ENCODE peak calls at places on chromosomes 4 and X, in seven cellular contexts. H is lower lobe of right lung, S is Peyer's patch, Q is GM23248, F is AG04450, P is adrenal gland, D is foreskin keratinocyte. W is an unnamed sample.
A peak's percentile ranks its signal among the peaks of the same experiment; 100 is the strongest.

GRCh38 chrX:10485331-10485730 is 135.1 kb downstream of the MID1 start:
- DNase-seq in H (no peak), S (no peak), Q (peak; percentile 38), F (no peak), P (no peak), D (no peak), W (no peak)

GRCh38 chr4:38609614-38610013 is 54.4 kb upstream of the KLF3 start:
- DNase-seq in H (no peak), S (no peak), Q (no peak), F (no peak), P (no peak), D (no peak), W (no peak)

GRCh38 chr4:57265831-57266582 is 155.8 kb upstream of the IGFBP7 start:
- DNase-seq in H (peak; percentile 45), S (no peak), Q (peak; percentile 20), F (no peak), P (no peak), D (no peak), W (no peak)

GRCh38 chr4:157977086-157977485 is 195.7 kb downstream of the GASK1B start:
- DNase-seq in H (no peak), S (no peak), Q (peak; percentile 14), F (no peak), P (no peak), D (no peak), W (no peak)

GRCh38 chrX:77505227-77505626 is 58.0 kb downstream of the FGF16 start:
- DNase-seq in H (no peak), S (no peak), Q (peak; percentile 49), F (peak; percentile 6), P (no peak), D (no peak), W (no peak)

GRCh38 chr4:158540125-158540907 is 18.6 kb downstream of the RXFP1 start:
- DNase-seq in H (no peak), S (no peak), Q (peak; percentile 7), F (no peak), P (no peak), D (peak; percentile 99), W (peak; percentile 45)

GRCh38 chr4:13678186-13678924 is 50.8 kb upstream of the BOD1L1 start:
- DNase-seq in H (no peak), S (no peak), Q (no peak), F (no peak), P (no peak), D (peak; percentile 9), W (no peak)

GRCh38 chr4:182449186-182449880 is 206.1 kb downstream of the TENM3 start:
- DNase-seq in H (no peak), S (no peak), Q (no peak), F (no peak), P (peak; percentile 61), D (peak; percentile 42), W (no peak)

GRCh38 chr4:113317523-113317922 is 268.1 kb downstream of the ANK2 start:
- DNase-seq in H (no peak), S (no peak), Q (no peak), F (no peak), P (no peak), D (no peak), W (no peak)

GRCh38 chrX:314049-314448 is 4.5 kb downstream of the GTPBP6 start:
- DNase-seq in H (peak; percentile 46), S (no peak), Q (no peak), F (no peak), P (peak; percentile 5), D (no peak), W (no peak)

GRCh38 chrX:67725471-67725870 is 181.7 kb downstream of the AR start:
- DNase-seq in H (no peak), S (no peak), Q (peak; percentile 53), F (no peak), P (no peak), D (no peak), W (no peak)

GRCh38 chr4:142777045-142777743 is 68.9 kb downstream of the INPP4B start:
- DNase-seq in H (no peak), S (peak; percentile 51), Q (peak; percentile 7), F (no peak), P (no peak), D (peak; percentile 73), W (peak; percentile 85)

GRCh38 chr4:3712936-3713335 is 53.2 kb upstream of the ADRA2C start:
- DNase-seq in H (peak; percentile 41), S (no peak), Q (no peak), F (no peak), P (no peak), D (no peak), W (no peak)

GRCh38 chr4:40594261-40595178 is 35.1 kb downstream of the RBM47 start:
- DNase-seq in H (no peak), S (no peak), Q (peak; percentile 88), F (no peak), P (peak; percentile 79), D (peak; percentile 72), W (no peak)

GRCh38 chrX:123814343-123814742 is 45.5 kb upstream of the XIAP start:
- DNase-seq in H (no peak), S (no peak), Q (peak; percentile 29), F (no peak), P (no peak), D (no peak), W (no peak)

GRCh38 chr4:38455092-38455855 is 208.7 kb upstream of the KLF3 start:
- DNase-seq in H (no peak), S (no peak), Q (no peak), F (no peak), P (no peak), D (no peak), W (no peak)

GRCh38 chrX:38347136-38347535 is 5.3 kb upstream of the OTC start:
- DNase-seq in H (no peak), S (no peak), Q (peak; percentile 82), F (no peak), P (no peak), D (peak; percentile 36), W (peak; percentile 29)

GRCh38 chrX:9535101-9535500 is 70.2 kb downstream of the TBL1X start:
- DNase-seq in H (no peak), S (no peak), Q (no peak), F (no peak), P (no peak), D (no peak), W (no peak)

DNA sequence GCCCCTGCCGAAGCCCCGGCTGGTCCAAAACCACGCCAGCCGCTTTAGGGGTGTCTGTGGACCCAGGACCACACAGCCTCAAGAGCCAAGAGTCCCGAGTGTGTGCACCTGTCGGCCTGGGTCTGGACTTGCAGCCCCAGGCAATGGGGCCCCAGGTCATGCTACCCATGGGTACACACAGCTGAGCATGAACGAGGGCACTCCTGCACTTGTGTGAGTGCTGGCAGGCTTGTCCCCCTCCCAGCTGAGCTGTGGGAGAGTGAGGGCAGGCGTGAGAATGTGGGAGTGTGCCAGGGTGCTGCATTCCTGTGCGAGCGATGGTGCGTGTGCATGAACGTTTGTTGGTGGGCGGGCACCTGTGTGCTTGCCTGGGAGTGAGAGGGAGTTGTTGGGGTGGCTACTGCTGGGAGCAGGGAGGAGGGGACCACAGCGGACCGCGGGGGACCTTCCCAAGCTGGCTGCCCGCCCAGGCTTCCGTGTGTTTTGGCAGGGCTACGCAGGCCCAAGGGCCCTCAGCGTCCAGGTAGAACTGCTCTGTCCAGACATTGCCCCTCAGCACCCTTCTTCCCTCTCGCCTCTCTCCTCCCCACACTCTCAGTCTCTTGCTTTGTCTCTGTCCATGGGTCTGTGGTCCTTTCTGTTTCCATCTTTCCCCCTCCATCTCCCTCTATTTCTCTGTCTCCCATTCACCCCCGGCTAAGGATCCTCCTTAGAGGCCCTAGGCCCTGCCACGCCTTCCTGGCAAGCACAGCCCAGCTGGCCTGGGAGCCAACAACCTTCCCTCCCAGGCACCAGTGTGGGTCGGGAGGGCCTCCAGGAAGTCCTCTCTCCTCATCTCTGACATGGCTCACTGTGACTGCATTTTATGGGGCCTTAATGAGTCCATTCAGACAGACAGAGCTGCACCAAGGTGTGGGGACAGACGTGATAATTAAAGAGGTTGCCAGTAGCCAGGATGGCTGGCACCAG is 31.0 kb downstream of the BLOC1S4 start:
- DNase-seq in H (peak; percentile 90), S (peak; percentile 89), Q (peak; percentile 32), F (no peak), P (no peak), D (no peak), W (no peak)
- H3K27ac ChIP-seq in H (peak overlapping the region; percentile 61), S (peak overlapping the region; percentile 96), Q (no peak overlapping the region), F (no peak overlapping the region), P (no peak overlapping the region), D (no peak overlapping the region), W (no peak overlapping the region)

DNA sequence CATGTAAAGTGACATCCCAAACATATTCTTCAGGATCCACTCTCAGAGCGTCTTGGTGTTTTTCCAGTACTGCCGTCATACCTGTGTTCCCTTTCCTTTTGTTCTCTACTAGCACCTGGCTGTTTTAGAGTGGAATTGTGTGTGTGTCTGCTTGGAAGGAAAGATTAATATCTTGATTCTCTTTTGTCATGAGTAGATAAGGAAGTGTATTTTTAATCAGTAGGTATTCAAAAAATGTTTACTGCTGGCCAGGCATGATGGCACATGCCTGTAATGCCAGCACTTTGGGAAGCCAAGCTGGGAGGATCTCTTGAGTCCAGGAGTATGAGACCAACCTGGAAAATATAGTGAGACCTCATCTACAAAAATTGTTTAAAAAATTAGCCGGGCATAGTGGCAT is 198.8 kb downstream of the CBR4 start:
- DNase-seq in H (no peak), S (no peak), Q (no peak), F (no peak), P (no peak), D (peak; percentile 94), W (no peak)
- H3K27ac ChIP-seq in H (no peak overlapping the region), S (no peak overlapping the region), Q (no peak overlapping the region), F (no peak overlapping the region), P (no peak overlapping the region), D (peak overlapping the region; percentile 72), W (peak overlapping the region; percentile 76)

DNA sequence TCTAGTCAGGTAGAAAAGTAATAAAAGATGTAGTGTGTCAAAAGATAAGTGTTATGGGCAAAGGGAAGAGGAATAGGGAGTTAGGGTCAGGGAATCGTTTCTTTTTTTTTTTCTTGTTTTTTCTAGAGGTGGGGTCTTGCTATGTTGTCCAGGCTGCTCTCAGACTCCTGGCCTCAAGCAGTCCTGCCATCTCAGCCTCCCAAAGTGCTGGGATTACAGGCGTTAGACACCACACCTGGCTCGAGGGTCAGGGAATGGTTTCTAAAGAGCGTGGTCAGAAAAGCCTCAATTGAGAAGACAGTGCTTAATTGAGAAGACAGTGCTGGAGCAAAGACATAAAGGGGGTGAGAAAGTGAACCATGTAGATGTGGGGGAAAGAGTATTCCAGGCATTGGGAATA is 19.1 kb downstream of the SMARCAD1 start:
- DNase-seq in H (no peak), S (no peak), Q (no peak), F (no peak), P (no peak), D (no peak), W (no peak)
- H3K27ac ChIP-seq in H (no peak overlapping the region), S (no peak overlapping the region), Q (no peak overlapping the region), F (no peak overlapping the region), P (no peak overlapping the region), D (no peak overlapping the region), W (no peak overlapping the region)

GRCh38 chr4:15792974-15793373 is 14.8 kb downstream of the CD38 start:
- DNase-seq in H (no peak), S (no peak), Q (no peak), F (no peak), P (no peak), D (no peak), W (no peak)

GRCh38 chr4:15794432-15794831 is 16.3 kb downstream of the CD38 start:
- DNase-seq in H (no peak), S (no peak), Q (no peak), F (no peak), P (no peak), D (no peak), W (no peak)

GRCh38 chr4:15793506-15794363 is 15.6 kb downstream of the CD38 start:
- DNase-seq in H (no peak), S (no peak), Q (no peak), F (no peak), P (no peak), D (no peak), W (no peak)

GRCh38 chr4:15797320-15797719 is 19.2 kb downstream of the CD38 start:
- DNase-seq in H (no peak), S (no peak), Q (no peak), F (no peak), P (no peak), D (peak; percentile 49), W (no peak)

GRCh38 chr4:15794905-15795304 is 16.8 kb downstream of the CD38 start:
- DNase-seq in H (no peak), S (no peak), Q (peak; percentile 6), F (no peak), P (no peak), D (no peak), W (no peak)
- H3K27ac ChIP-seq in H (no peak overlapping the region), S (no peak overlapping the region), Q (no peak overlapping the region), F (no peak overlapping the region), P (no peak overlapping the region), D (peak overlapping the region; percentile 15), W (no peak overlapping the region)